ENCODE peak calls at places on chromosomes 16 and 17, in six cellular contexts. E is stimulated activated CD8-positive, alpha-beta memory T cell treated with anti-CD3 and anti-CD28 coated beads, Interleukin-12 subunit alpha, Interleukin-12 subunit beta, amount 100 ng/mL, for 4 hours; R is head of caudate nucleus; K is left ventricle myocardium superior; M is left lung; J is memory B cell. A is an unnamed sample.

GRCh38 chr16:17963185-17963836 is 373.2 kb downstream of the NPIPA8 start:
- DNase-seq in M (no peak), K (no peak), J (peak; percentile 13), R (no peak), E (no peak), A (no peak)

GRCh38 chr17:68600881-68601564 is at the start of gene FAM20A:
- DNase-seq in E (no peak), K (peak; percentile 78), R (no peak), M (peak; percentile 79), J (no peak), A (peak; percentile 40)

GRCh38 chr16:67397451-67397801 is 4.1 kb upstream of the TPPP3 start:
- DNase-seq in K (peak; percentile 81), R (no peak), E (no peak), M (no peak), J (no peak), A (no peak)

GRCh38 chr16:85082553-85083050 is 29.7 kb downstream of the CIBAR2 start:
- DNase-seq in K (no peak), R (no peak), M (no peak), J (no peak), E (no peak), A (no peak)

GRCh38 chr16:29304251-29304900 is 102.1 kb downstream of the NPIPB11 start:
- DNase-seq in E (no peak), J (no peak), K (no peak), M (no peak), R (peak; percentile 27), A (peak; percentile 56)

GRCh38 chr16:49821156-49821555 is 34.8 kb downstream of the ZNF423 start:
- DNase-seq in M (no peak), R (no peak), K (no peak), E (no peak), J (no peak), A (no peak)

GRCh38 chr17:48351916-48352332 is 78.1 kb downstream of the SKAP1 start:
- DNase-seq in R (no peak), E (no peak), J (peak; percentile 27), K (no peak), M (no peak), A (no peak)

GRCh38 chr16:49620868-49621239 is 235.1 kb downstream of the ZNF423 start:
- DNase-seq in J (no peak), R (no peak), K (no peak), E (no peak), M (no peak), A (no peak)

GRCh38 chr17:54102246-54102645 is 279.5 kb downstream of the KIF2B start:
- DNase-seq in E (no peak), K (no peak), M (no peak), J (no peak), R (no peak), A (no peak)

A was measured in dorsolateral prefrontal cortex.